ENCODE peak calls at places on chromosomes 11 and 22, in six cellular contexts. C is heart left ventricle, K is cardiac muscle cell, Z is K562, B is D721Med, W is thoracic aorta. I is an unnamed sample.

GRCh38 chr11:33445761-33446161 is 188.6 kb downstream of the HIPK3 start:
- DNase-seq in C (no peak), K (peak), W (no peak), Z (no peak), B (no peak), I (no peak)

GRCh38 chr11:129313588-129314288 is 61.9 kb upstream of the BARX2 start:
- DNase-seq in C (no peak), W (no peak), K (peak), Z (no peak), B (no peak), I (no peak)

GRCh38 chr22:12613199-12613598 is 2914.8 kb upstream of the OR11H1 start:
- DNase-seq in K (no peak), C (no peak), B (no peak), Z (no peak), W (no peak), I (no peak)

GRCh38 chr11:47179655-47179991 is 2.9 kb upstream of the ARFGAP2 start:
- DNase-seq in Z (peak), K (peak), C (no peak), B (peak), W (no peak), I (peak)

GRCh38 chr11:121067912-121068652 is 33.0 kb upstream of the TECTA start:
- DNase-seq in W (no peak), C (no peak), Z (no peak), B (no peak), K (no peak), I (no peak)

GRCh38 chr11:117529767-117530166 is 202.1 kb downstream of the CEP164 start:
- DNase-seq in W (no peak), Z (no peak), B (no peak), K (no peak), C (no peak), I (no peak)

GRCh38 chr11:2999464-2999998 is 7.4 kb upstream of the NAP1L4 start:
- DNase-seq in W (no peak), C (no peak), B (no peak), Z (no peak), K (no peak), I (no peak)

GRCh38 chr22:39873963-39874362 is 19.6 kb downstream of the ENTHD1 start:
- DNase-seq in W (no peak), B (no peak), Z (no peak), C (no peak), K (no peak), I (no peak)

GRCh38 chr22:44402196-44403111 is 89.7 kb upstream of the SHISAL1 start:
- DNase-seq in K (no peak), Z (no peak), W (no peak), C (no peak), B (no peak), I (no peak)

GRCh38 chr11:1127664-1128162 is 30.0 kb upstream of the MUC5AC start:
- DNase-seq in W (no peak), K (no peak), Z (no peak), C (no peak), B (no peak), I (no peak)

GRCh38 chr11:106399075-106399500 is 321.6 kb downstream of the AASDHPPT start:
- DNase-seq in K (peak), W (no peak), C (peak), B (no peak), Z (no peak), I (no peak)

GRCh38 chr11:2077061-2077802 is 62.0 kb downstream of the IGF2 start:
- DNase-seq in W (no peak), Z (no peak), C (no peak), B (no peak), K (peak), I (no peak)

GRCh38 chr11:96246718-96247540 is 96.1 kb downstream of the MAML2 start:
- DNase-seq in K (no peak), C (no peak), B (no peak), W (no peak), Z (no peak), I (no peak)

GRCh38 chr11:70523384-70524095 is 125.2 kb downstream of the CTTN start:
- DNase-seq in B (no peak), W (no peak), K (no peak), C (no peak), Z (no peak), I (peak)

GRCh38 chr22:39092111-39092867 is 4.8 kb upstream of the APOBEC3H start:
- DNase-seq in Z (no peak), W (no peak), K (no peak), C (no peak), B (no peak), I (no peak)

GRCh38 chr11:65496304-65497140 is 2.3 kb upstream of the MALAT1 start:
- DNase-seq in W (no peak), K (peak), B (no peak), Z (no peak), C (peak), I (no peak)

GRCh38 chr11:64244966-64245365 is 1.8 kb downstream of the PPP1R14B start:
- DNase-seq in B (no peak), W (no peak), K (no peak), C (no peak), Z (no peak), I (no peak)

GRCh38 chr11:13339196-13340153 is 61.9 kb downstream of the BMAL1 start:
- DNase-seq in W (no peak), C (no peak), Z (peak), B (no peak), K (peak), I (no peak)

GRCh38 chr11:20873054-20873453 is 203.7 kb downstream of the NELL1 start:
- DNase-seq in Z (peak), K (peak), W (no peak), B (no peak), C (no peak), I (no peak)

GRCh38 chr11:110356769-110357671 is 60.6 kb upstream of the RDX start:
- DNase-seq in K (peak), W (no peak), B (no peak), Z (no peak), C (no peak), I (no peak)

GRCh38 chr11:70826950-70827349 is 425.4 kb downstream of the SHANK2 start:
- DNase-seq in Z (no peak), C (no peak), K (peak), B (no peak), W (no peak), I (no peak)

GRCh38 chr11:68843052-68843561 is 1.4 kb upstream of the CPT1A start:
- DNase-seq in B (no peak), W (no peak), Z (no peak), K (peak), C (no peak), I (no peak)

GRCh38 chr11:114058871-114059277 is 637 bp upstream of the ZBTB16 start:
- DNase-seq in Z (no peak), B (no peak), C (no peak), W (no peak), K (peak), I (no peak)

GRCh38 chr22:44003016-44003775 is 20.9 kb upstream of the PARVB start:
- DNase-seq in W (no peak), K (no peak), B (no peak), C (no peak), Z (no peak), I (no peak)

GRCh38 chr11:115665345-115665901 is 161.2 kb upstream of the CADM1 start:
- DNase-seq in Z (no peak), K (no peak), B (no peak), C (no peak), W (no peak), I (no peak)

GRCh38 chr11:128379587-128380279 is 207.6 kb downstream of the ETS1 start:
- DNase-seq in C (no peak), Z (no peak), B (no peak), K (no peak), W (no peak), I (no peak)

GRCh38 chr11:84819128-84819527 is 808.0 kb downstream of the DLG2 start:
- DNase-seq in C (no peak), B (no peak), W (no peak), Z (no peak), K (no peak), I (no peak)

DNA sequence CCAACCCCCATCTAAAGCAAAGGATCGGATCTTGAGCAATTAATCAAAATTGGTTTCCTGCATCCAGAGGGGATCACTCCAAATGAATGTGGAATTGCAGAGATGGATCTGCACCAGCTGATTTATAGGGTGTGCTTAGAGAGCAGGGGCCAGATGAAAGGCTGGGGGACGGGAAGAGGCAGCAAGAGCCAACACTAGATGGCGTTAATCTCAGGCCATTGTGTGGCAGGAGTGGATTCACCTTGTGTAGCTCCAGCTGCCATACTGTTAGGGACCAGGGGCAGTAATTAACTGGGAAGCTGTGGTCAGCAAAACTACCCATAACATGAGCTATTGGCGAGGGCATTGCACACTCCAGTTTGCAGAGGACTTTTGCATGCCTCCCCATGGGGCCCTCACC is 35.6 kb downstream of the SERPINH1 start:
- DNase-seq in Z (peak), C (no peak), K (peak), W (no peak), B (peak), I (peak)
- TF ChIP-seq CTCF in Z (peak), C (peak), K (peak), W (no peak), B (peak), I (no peak)

GRCh38 chr11:125257185-125257584 is 92.6 kb downstream of the PKNOX2 start:
- DNase-seq in C (no peak), W (no peak), Z (peak), K (peak), B (no peak), I (peak)
- TF ChIP-seq CTCF in C (peak), W (no peak), Z (peak), K (peak), B (no peak), I (peak)

GRCh38 chr22:17205432-17205831 is 13.8 kb downstream of the ADA2 start:
- DNase-seq in B (no peak), K (peak), C (no peak), Z (no peak), W (no peak), I (no peak)

GRCh38 chr22:17198188-17199130 is 20.8 kb downstream of the ADA2 start:
- DNase-seq in Z (peak), W (no peak), K (peak), C (peak), B (peak), I (peak)

GRCh38 chr22:17199131-17199731 is 20.0 kb downstream of the ADA2 start:
- DNase-seq in W (no peak), Z (no peak), C (peak), K (peak), B (peak), I (peak)

GRCh38 chr22:17201285-17201945 is 17.8 kb downstream of the ADA2 start:
- DNase-seq in K (peak), B (no peak), C (no peak), W (no peak), Z (no peak), I (no peak)
- TF ChIP-seq CTCF in K (peak), B (peak), C (peak), W (no peak), Z (peak), I (no peak)

GRCh38 chr11:104898685-104899013 is 389 bp upstream of the CASP12 start:
- DNase-seq in W (no peak), Z (no peak), K (peak), B (no peak), C (no peak), I (no peak)
- TF ChIP-seq CTCF in W (no peak), Z (no peak), K (no peak), B (no peak), C (no peak), I (no peak)

GRCh38 chr11:119993732-119994131 is 144.2 kb downstream of the TRIM29 start:
- DNase-seq in Z (no peak), K (no peak), B (no peak), W (no peak), C (no peak), I (no peak)

GRCh38 chr11:119995730-119996491 is 142.0 kb downstream of the TRIM29 start:
- DNase-seq in K (no peak), W (no peak), C (no peak), B (no peak), Z (no peak), I (no peak)

GRCh38 chr11:119996556-119996955 is 141.4 kb downstream of the TRIM29 start:
- DNase-seq in C (no peak), K (no peak), Z (no peak), W (no peak), B (no peak), I (no peak)

GRCh38 chr11:120001161-120002135 is 136.5 kb downstream of the TRIM29 start:
- DNase-seq in K (no peak), Z (no peak), C (no peak), B (no peak), W (no peak), I (no peak)

DNA sequence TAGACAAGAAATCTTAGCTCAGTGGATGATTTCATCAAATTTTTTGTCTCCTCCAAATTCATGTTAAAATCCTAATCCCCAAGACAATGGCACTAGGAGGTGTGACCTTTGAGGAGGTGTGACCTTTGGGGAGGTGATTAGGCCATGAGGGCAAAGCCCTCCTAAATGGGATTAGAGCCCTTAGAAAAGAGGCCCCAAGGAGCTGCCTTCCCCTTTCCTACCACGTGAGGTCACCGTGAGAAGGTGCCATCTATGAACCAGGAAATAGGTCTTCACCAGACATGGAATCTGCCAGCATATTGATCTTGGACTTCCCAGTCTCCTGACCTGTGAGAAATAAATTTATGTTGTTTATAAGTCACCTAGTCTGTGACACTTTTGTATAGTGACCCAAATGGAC is 138.7 kb downstream of the TRIM29 start:
- DNase-seq in Z (no peak), W (no peak), C (no peak), K (no peak), B (no peak), I (no peak)
- TF ChIP-seq CTCF in Z (peak), W (no peak), C (no peak), K (peak), B (peak), I (no peak)

DNA sequence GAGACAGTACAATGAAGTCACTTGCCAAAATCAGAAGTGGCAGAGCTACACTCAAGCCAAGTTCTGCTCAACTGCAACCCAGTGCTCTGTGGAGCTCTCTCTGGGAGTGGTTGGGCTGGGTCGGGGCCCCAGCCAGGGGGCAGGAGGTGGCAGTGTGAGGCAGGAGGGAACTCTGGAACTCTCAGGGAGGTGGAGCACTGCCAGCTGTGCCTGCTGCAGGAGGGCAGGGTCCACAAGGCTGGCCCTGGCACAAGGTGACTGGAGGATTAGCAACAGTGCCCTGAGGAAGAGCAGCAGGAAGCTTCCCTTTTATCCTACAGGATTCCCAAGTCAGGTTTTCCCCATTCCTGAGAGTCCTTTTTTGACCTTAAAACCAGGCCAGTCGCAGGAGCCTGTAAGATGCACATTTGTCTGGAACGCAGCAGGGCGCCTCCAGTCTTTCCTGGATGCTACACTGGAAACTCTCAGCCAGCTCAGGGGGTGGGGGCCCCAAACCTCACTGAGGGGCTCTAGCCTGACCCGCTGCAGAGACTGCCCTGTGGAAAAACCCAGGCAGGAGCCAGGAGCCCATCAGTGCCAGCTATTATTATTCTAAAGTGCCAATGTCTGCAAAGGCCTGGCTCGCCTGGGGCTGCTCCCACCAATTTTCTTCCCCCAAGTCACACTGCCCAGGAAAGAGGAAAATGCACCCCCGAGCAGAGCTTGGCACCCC is 31.8 kb downstream of the DKK3 start:
- DNase-seq in W (no peak), Z (no peak), K (no peak), C (peak), B (no peak), I (no peak)
- TF ChIP-seq CTCF in W (no peak), Z (no peak), K (no peak), C (peak), B (no peak), I (no peak)

GRCh38 chr11:112655386-112655785 is 305.8 kb upstream of the NCAM1 start:
- DNase-seq in K (peak), Z (no peak), W (peak), B (no peak), C (peak), I (no peak)
- TF ChIP-seq CTCF in K (peak), Z (peak), W (no peak), B (peak), C (peak), I (no peak)

DNA sequence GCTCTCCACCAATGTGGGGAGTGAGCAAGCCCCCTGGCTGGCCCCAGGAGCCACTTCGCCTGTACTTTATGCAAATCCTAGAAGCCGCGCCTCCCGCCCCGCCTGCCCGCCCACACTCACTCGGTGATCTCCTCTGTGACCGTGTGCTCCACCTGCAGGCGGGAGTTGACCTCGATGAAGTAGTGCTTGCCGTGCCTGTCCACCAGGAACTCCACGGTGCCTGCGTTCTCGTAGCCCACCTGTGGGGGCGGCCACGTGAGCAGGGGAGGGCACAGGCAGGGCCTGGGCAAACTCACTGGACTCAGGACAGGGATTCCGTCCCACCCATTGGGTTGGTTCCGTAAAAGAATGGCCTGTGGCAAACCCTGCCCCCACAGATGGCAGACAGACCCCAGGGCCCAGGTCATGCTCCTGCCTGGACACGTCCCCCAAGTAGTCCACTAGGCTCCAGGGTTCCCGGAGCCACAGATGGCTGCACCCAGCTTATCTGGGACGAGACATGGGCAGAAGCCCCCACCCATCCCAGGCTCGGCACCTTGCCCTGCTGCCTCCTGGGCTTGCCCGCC is 11.9 kb downstream of the LRFN4 start:
- DNase-seq in Z (peak), K (no peak), C (no peak), W (no peak), B (no peak), I (peak)
- TF ChIP-seq CTCF in Z (peak), K (peak), C (no peak), W (no peak), B (no peak), I (peak)

GRCh38 chr11:86812322-86812670 is 12.0 kb downstream of the PRSS23 start:
- DNase-seq in Z (no peak), C (no peak), B (no peak), K (no peak), W (no peak), I (no peak)
- TF ChIP-seq CTCF in Z (no peak), C (no peak), B (no peak), K (no peak), W (no peak), I (no peak)

GRCh38 chr11:127136438-127136837 is 135.9 kb upstream of the KIRREL3 start:
- DNase-seq in K (no peak), W (no peak), C (no peak), B (no peak), Z (no peak), I (no peak)
- TF ChIP-seq CTCF in K (no peak), W (no peak), C (no peak), B (no peak), Z (no peak), I (peak)

I was measured in glutamatergic neuron.